ENCODE peak calls at places on chromosomes 16 and 17, in six cellular contexts. K is left lung, B is heart left ventricle, W is breast epithelium, A is HFFc6, E is nephron progenitor cell. G is an unnamed sample.

GRCh38 chr17:10182785-10183184 is 15.6 kb downstream of the GAS7 start:
- DNase-seq in K (no peak), E (no peak), B (no peak), A (no peak), W (no peak), G (no peak)

GRCh38 chr17:59838196-59838911 is 54.4 kb downstream of the TUBD1 start:
- DNase-seq in B (no peak), W (no peak), A (peak), K (no peak), E (no peak), G (no peak)

GRCh38 chr17:10102817-10103216 is 95.6 kb downstream of the GAS7 start:
- DNase-seq in A (no peak), B (no peak), K (no peak), E (no peak), W (no peak), G (no peak)

GRCh38 chr16:49116873-49117272 is 164.8 kb downstream of the CBLN1 start:
- DNase-seq in E (no peak), B (no peak), K (no peak), A (no peak), W (no peak), G (peak)

GRCh38 chr17:1110844-1111598 is 68.8 kb downstream of the ABR start:
- DNase-seq in A (peak), B (peak), W (peak), K (peak), E (no peak), G (peak)

GRCh38 chr17:78781339-78782304 is at the start of gene CYTH1:
- DNase-seq in W (no peak), K (peak), A (no peak), E (peak), B (peak), G (no peak)

GRCh38 chr16:86751081-86752030 is 173.0 kb downstream of the FOXL1 start:
- DNase-seq in A (peak), E (no peak), B (no peak), K (no peak), W (peak), G (peak)

GRCh38 chr17:70344356-70345060 is 175.2 kb downstream of the KCNJ2 start:
- DNase-seq in A (no peak), B (no peak), W (no peak), E (no peak), K (no peak), G (no peak)

GRCh38 chr17:49512296-49513043 is 17.4 kb downstream of the NGFR start:
- DNase-seq in K (no peak), W (no peak), E (no peak), B (no peak), A (no peak), G (no peak)

GRCh38 chr16:75083826-75084225 is 32.8 kb downstream of the LDHD start:
- DNase-seq in E (no peak), W (no peak), B (no peak), K (no peak), A (no peak), G (no peak)

GRCh38 chr16:58661199-58661830 is 23.3 kb downstream of the SLC38A7 start:
- DNase-seq in B (peak), E (peak), K (peak), W (no peak), A (peak), G (peak)

GRCh38 chr17:80625627-80626026 is 81.0 kb downstream of the RPTOR start:
- DNase-seq in E (no peak), K (no peak), W (no peak), B (no peak), A (no peak), G (no peak)

GRCh38 chr17:68431661-68432071 is 25.6 kb downstream of the WIPI1 start:
- DNase-seq in K (no peak), A (no peak), W (no peak), E (peak), B (no peak), G (peak)

GRCh38 chr17:15944720-15945492 is at the start of gene ADORA2B:
- DNase-seq in B (peak), K (peak), E (peak), A (peak), W (no peak), G (peak)

GRCh38 chr17:2055494-2056220 is 754 bp downstream of the HIC1 start:
- DNase-seq in E (peak), B (peak), W (no peak), A (no peak), K (no peak), G (no peak)

GRCh38 chr17:64565563-64565962 is 58.8 kb downstream of the CEP95 start:
- DNase-seq in K (no peak), A (peak), W (no peak), E (no peak), B (no peak), G (no peak)

GRCh38 chr17:49035470-49036269 is 38.5 kb downstream of the IGF2BP1 start:
- DNase-seq in A (no peak), B (no peak), W (peak), E (peak), K (no peak), G (peak)

GRCh38 chr17:15266325-15266950 is 1.3 kb upstream of the PMP22 start:
- DNase-seq in W (no peak), B (no peak), K (no peak), A (no peak), E (no peak), G (no peak)

GRCh38 chr16:27258241-27258734 is 10.3 kb downstream of the NSMCE1 start:
- DNase-seq in K (no peak), B (no peak), W (peak), A (no peak), E (no peak), G (peak)

GRCh38 chr16:27181020-27181419 is 22.3 kb upstream of the KDM8 start:
- DNase-seq in B (no peak), W (no peak), E (no peak), K (no peak), A (no peak), G (no peak)

GRCh38 chr16:77584205-77584859 is 138.0 kb upstream of the NUDT7 start:
- DNase-seq in W (peak), B (no peak), E (peak), K (no peak), A (peak), G (peak)

GRCh38 chr17:76758570-76758969 is 20.7 kb downstream of the MFSD11 start:
- DNase-seq in A (no peak), W (no peak), E (no peak), K (no peak), B (no peak), G (no peak)

GRCh38 chr17:17609121-17609520 is 17.6 kb upstream of the PEMT start:
- DNase-seq in W (no peak), K (no peak), A (no peak), E (no peak), B (no peak), G (peak)

GRCh38 chr17:71460943-71461342 is 659.9 kb upstream of the SOX9 start:
- DNase-seq in W (no peak), E (no peak), A (peak), K (no peak), B (no peak), G (no peak)

GRCh38 chr17:77451894-77452852 is 311.4 kb downstream of the SEC14L1 start:
- DNase-seq in B (peak), W (peak), E (peak), A (peak), K (no peak), G (peak)

GRCh38 chr17:64679710-64680216 is 17.7 kb upstream of the SMURF2 start:
- DNase-seq in E (no peak), K (no peak), B (peak), W (no peak), A (peak), G (peak)

GRCh38 chr17:51653902-51654301 is 393.6 kb downstream of the UTP18 start:
- DNase-seq in A (no peak), E (peak), W (no peak), B (no peak), K (no peak), G (no peak)

GRCh38 chr17:8797621-8798175 is 1.5 kb downstream of the MFSD6L start:
- DNase-seq in K (no peak), E (no peak), A (no peak), W (no peak), B (no peak), G (no peak)

GRCh38 chr17:8798176-8799000 is 777 bp downstream of the MFSD6L start:
- DNase-seq in E (no peak), K (no peak), B (no peak), W (no peak), A (no peak), G (no peak)

GRCh38 chr17:8799851-8800212 is 667 bp upstream of the MFSD6L start:
- DNase-seq in B (peak), K (no peak), W (no peak), E (no peak), A (no peak), G (no peak)

GRCh38 chr17:8800656-8801055 is 1.5 kb upstream of the MFSD6L start:
- DNase-seq in B (no peak), W (no peak), A (no peak), K (no peak), E (no peak), G (no peak)

GRCh38 chr17:8799001-8799850 is at the start of gene MFSD6L:
- DNase-seq in K (no peak), W (no peak), A (no peak), B (no peak), E (peak), G (peak)
- TF ChIP-seq CTCF in K (no peak), W (no peak), A (no peak), B (peak), E (no peak), G (no peak)

GRCh38 chr16:67150058-67150832 is 553 bp downstream of the B3GNT9 start:
- DNase-seq in B (peak), A (no peak), E (peak), K (no peak), W (no peak), G (no peak)
- TF ChIP-seq CTCF in B (peak), A (no peak), E (peak), K (no peak), W (no peak), G (peak)

GRCh38 chr17:73611630-73612029 is 32.6 kb downstream of the SDK2 start:
- DNase-seq in W (no peak), A (no peak), K (no peak), E (no peak), B (peak), G (no peak)
- TF ChIP-seq CTCF in W (no peak), A (no peak), K (no peak), E (no peak), B (no peak), G (no peak)

GRCh38 chr17:35740997-35741931 is 9.8 kb downstream of the RASL10B start:
- DNase-seq in W (no peak), K (no peak), A (no peak), E (peak), B (no peak), G (no peak)
- TF ChIP-seq CTCF in W (no peak), K (no peak), A (no peak), E (peak), B (no peak), G (no peak)

G was measured in RWPE1.